ENCODE peak calls at places on chromosomes 12 and 14, in seven cellular contexts. C is PC-9, A is psoas muscle, R is left ventricle myocardium inferior, S is activated B cell treated with CpG ODN at 0.5 μM for 24 hours, Z is mucosa of descending colon, H is astrocyte. F is an unnamed sample.

GRCh38 chr14:105853907-105854599 is 327.7 kb downstream of the TMEM121 start:
- DNase-seq in C (no peak), A (no peak), R (peak), S (no peak), Z (peak), H (no peak), F (no peak)

GRCh38 chr12:109763201-109763841 is 49.7 kb downstream of the FAM222A start:
- DNase-seq in C (no peak), A (peak), R (no peak), S (peak), Z (peak), H (peak), F (no peak)

GRCh38 chr12:116465892-116466291 is 93.3 kb upstream of the MAP1LC3B2 start:
- DNase-seq in C (no peak), A (no peak), R (no peak), S (no peak), Z (no peak), H (no peak), F (no peak)

GRCh38 chr14:88482524-88482923 is 72.3 kb downstream of the PTPN21 start:
- DNase-seq in C (no peak), A (no peak), R (no peak), S (no peak), Z (no peak), H (no peak), F (no peak)

GRCh38 chr12:132030367-132031038 is 80.8 kb downstream of the EP400 start:
- DNase-seq in C (no peak), A (no peak), R (peak), S (no peak), Z (no peak), H (no peak), F (no peak)

GRCh38 chr12:52951640-52952039 is 2.7 kb downstream of the KRT18 start:
- DNase-seq in C (no peak), A (no peak), R (no peak), S (no peak), Z (no peak), H (no peak), F (no peak)

GRCh38 chr12:130198026-130198662 is 35.9 kb downstream of the FZD10 start:
- DNase-seq in C (no peak), A (no peak), R (no peak), S (no peak), Z (no peak), H (no peak), F (no peak)

GRCh38 chr14:85572845-85573244 is 42.9 kb downstream of the FLRT2 start:
- DNase-seq in C (no peak), A (no peak), R (no peak), S (no peak), Z (no peak), H (peak), F (no peak)

GRCh38 chr12:21795648-21796328 is 21.3 kb upstream of the KCNJ8 start:
- DNase-seq in C (no peak), A (no peak), R (no peak), S (no peak), Z (peak), H (no peak), F (no peak)

GRCh38 chr14:41873379-41874034 is 266.8 kb downstream of the LRFN5 start:
- DNase-seq in C (no peak), A (no peak), R (no peak), S (no peak), Z (no peak), H (peak), F (no peak)

GRCh38 chr14:39474416-39474911 is 42.2 kb upstream of the FBXO33 start:
- DNase-seq in C (no peak), A (no peak), R (no peak), S (no peak), Z (no peak), H (peak), F (no peak)

GRCh38 chr12:11949738-11950403 is 120.9 kb upstream of the BCL2L14 start:
- DNase-seq in C (peak), A (peak), R (no peak), S (no peak), Z (peak), H (no peak), F (no peak)

GRCh38 chr14:96362071-96362964 is 823 bp downstream of the ATG2B start:
- DNase-seq in C (peak), A (no peak), R (no peak), S (no peak), Z (no peak), H (no peak), F (peak)

GRCh38 chr12:46264057-46264456 is 4.8 kb downstream of the SLC38A1 start:
- DNase-seq in C (no peak), A (no peak), R (no peak), S (no peak), Z (no peak), H (peak), F (peak)

GRCh38 chr12:115543269-115543668 is 734.2 kb downstream of the MED13L start:
- DNase-seq in C (no peak), A (no peak), R (no peak), S (no peak), Z (no peak), H (peak), F (no peak)

GRCh38 chr14:55556929-55557623 is 22.9 kb upstream of the KTN1 start:
- DNase-seq in C (peak), A (peak), R (peak), S (no peak), Z (no peak), H (peak), F (no peak)

GRCh38 chr12:100716949-100717732 is 77.4 kb upstream of the ANO4 start:
- DNase-seq in C (no peak), A (no peak), R (no peak), S (no peak), Z (peak), H (peak), F (no peak)

GRCh38 chr14:78758333-78758732 is 588.2 kb downstream of the NRXN3 start:
- DNase-seq in C (no peak), A (no peak), R (no peak), S (no peak), Z (no peak), H (peak), F (peak)

GRCh38 chr14:66401447-66402095 is 84.6 kb upstream of the CCDC196 start:
- DNase-seq in C (no peak), A (no peak), R (no peak), S (no peak), Z (no peak), H (no peak), F (no peak)

GRCh38 chr12:57765003-57765697 is 1.7 kb downstream of the CYP27B1 start:
- DNase-seq in C (peak), A (peak), R (peak), S (peak), Z (peak), H (no peak), F (no peak)

GRCh38 chr14:104423715-104424405 is 155.7 kb upstream of the C14orf180 start:
- DNase-seq in C (no peak), A (no peak), R (no peak), S (no peak), Z (no peak), H (no peak), F (peak)

GRCh38 chr12:21300632-21301031 is 34.1 kb downstream of the SLCO1A2 start:
- DNase-seq in C (no peak), A (no peak), R (no peak), S (no peak), Z (no peak), H (no peak), F (no peak)

GRCh38 chr14:68535404-68536024 is 257.4 kb downstream of the ZFP36L1 start:
- DNase-seq in C (peak), A (no peak), R (no peak), S (no peak), Z (no peak), H (peak), F (no peak)

GRCh38 chr12:32885831-32886230 is 10.7 kb downstream of the PKP2 start:
- DNase-seq in C (no peak), A (no peak), R (no peak), S (no peak), Z (no peak), H (no peak), F (no peak)

GRCh38 chr14:89507521-89507920 is 90.5 kb upstream of the FOXN3 start:
- DNase-seq in C (no peak), A (no peak), R (no peak), S (no peak), Z (no peak), H (peak), F (peak)

GRCh38 chr12:45292486-45293195 is 76.7 kb downstream of the ANO6 start:
- DNase-seq in C (no peak), A (peak), R (no peak), S (no peak), Z (no peak), H (no peak), F (no peak)

GRCh38 chr12:47742253-47742825 is 16.3 kb downstream of the RAPGEF3 start:
- DNase-seq in C (peak), A (peak), R (peak), S (peak), Z (peak), H (no peak), F (peak)

GRCh38 chr12:128971802-128972201 is 118.5 kb downstream of the GLT1D1 start:
- DNase-seq in C (no peak), A (no peak), R (no peak), S (no peak), Z (no peak), H (no peak), F (no peak)

GRCh38 chr12:2959508-2960431 is 573 bp downstream of the TEAD4 start:
- DNase-seq in C (peak), A (peak), R (peak), S (no peak), Z (peak), H (peak), F (peak)

GRCh38 chr14:63833728-63834127 is 19.1 kb upstream of the SYNE2 start:
- DNase-seq in C (no peak), A (no peak), R (no peak), S (no peak), Z (no peak), H (no peak), F (no peak)
- TF ChIP-seq CTCF in C (no peak), A (no peak), R (no peak), S (no peak), Z (no peak), H (no peak), F (no peak)

GRCh38 chr12:80632835-80633234 is 74.6 kb upstream of the MYF6 start:
- DNase-seq in C (no peak), A (peak), R (no peak), S (no peak), Z (no peak), H (no peak), F (no peak)
- TF ChIP-seq CTCF in C (no peak), A (no peak), R (no peak), S (no peak), Z (no peak), H (peak), F (peak)

GRCh38 chr14:24395609-24396580 is 2.9 kb upstream of the NYNRIN start:
- DNase-seq in C (no peak), A (no peak), R (no peak), S (no peak), Z (no peak), H (peak), F (no peak)
- TF ChIP-seq CTCF in C (no peak), A (no peak), R (no peak), S (no peak), Z (no peak), H (no peak), F (no peak)

GRCh38 chr14:23433457-23433856 is 2.0 kb downstream of the MYH7 start:
- DNase-seq in C (no peak), A (no peak), R (no peak), S (no peak), Z (no peak), H (no peak), F (no peak)
- TF ChIP-seq CTCF in C (no peak), A (no peak), R (no peak), S (no peak), Z (no peak), H (no peak), F (no peak)

GRCh38 chr12:124379379-124379937 is 84.6 kb downstream of the RFLNA start:
- DNase-seq in C (no peak), A (no peak), R (no peak), S (no peak), Z (no peak), H (no peak), F (no peak)

GRCh38 chr12:124377981-124378509 is 83.2 kb downstream of the RFLNA start:
- DNase-seq in C (no peak), A (no peak), R (no peak), S (no peak), Z (no peak), H (no peak), F (no peak)

GRCh38 chr12:124380793-124381453 is 86.0 kb downstream of the RFLNA start:
- DNase-seq in C (no peak), A (no peak), R (no peak), S (no peak), Z (no peak), H (no peak), F (no peak)

GRCh38 chr12:124381454-124382207 is 86.7 kb downstream of the RFLNA start:
- DNase-seq in C (peak), A (peak), R (peak), S (no peak), Z (peak), H (peak), F (no peak)

GRCh38 chr12:124379938-124380754 is 85.3 kb downstream of the RFLNA start:
- DNase-seq in C (no peak), A (peak), R (peak), S (no peak), Z (no peak), H (peak), F (no peak)
- TF ChIP-seq CTCF in C (no peak), A (peak), R (peak), S (no peak), Z (no peak), H (peak), F (no peak)

DNA sequence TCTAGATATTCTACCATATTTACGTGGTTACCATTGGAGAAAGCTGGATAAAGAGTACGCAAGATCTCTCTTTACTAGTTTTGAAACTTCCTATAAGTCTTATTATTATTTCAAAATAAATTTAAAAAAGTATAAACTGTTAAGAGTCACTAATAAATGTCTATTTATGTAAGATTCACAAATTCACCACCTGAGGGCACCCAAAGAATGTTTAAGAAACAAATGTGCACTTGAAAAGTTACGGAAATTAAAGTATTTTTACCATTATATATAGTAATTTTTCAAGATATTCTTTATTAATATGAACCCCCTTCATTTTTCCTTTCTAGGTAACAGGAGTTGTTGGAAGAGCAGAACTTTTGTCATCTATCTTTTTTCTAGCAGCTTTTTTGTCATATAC is 11.9 kb downstream of the TMTC3 start:
- DNase-seq in C (no peak), A (no peak), R (no peak), S (no peak), Z (no peak), H (peak), F (no peak)
- TF ChIP-seq CTCF in C (peak), A (peak), R (peak), S (no peak), Z (no peak), H (peak), F (peak)

GRCh38 chr12:62598846-62599245 is 132.2 kb downstream of the MON2 start:
- DNase-seq in C (no peak), A (no peak), R (no peak), S (no peak), Z (no peak), H (no peak), F (no peak)

GRCh38 chr12:62601765-62602444 is 135.3 kb downstream of the MON2 start:
- DNase-seq in C (no peak), A (no peak), R (no peak), S (no peak), Z (no peak), H (no peak), F (no peak)

GRCh38 chr12:62602445-62603060 is 135.9 kb downstream of the MON2 start:
- DNase-seq in C (peak), A (peak), R (peak), S (peak), Z (peak), H (peak), F (peak)

GRCh38 chr12:62597253-62597652 is 130.6 kb downstream of the MON2 start:
- DNase-seq in C (no peak), A (no peak), R (no peak), S (no peak), Z (no peak), H (no peak), F (no peak)

GRCh38 chr12:62600038-62600437 is 133.4 kb downstream of the MON2 start:
- DNase-seq in C (no peak), A (no peak), R (no peak), S (no peak), Z (no peak), H (no peak), F (no peak)
- TF ChIP-seq CTCF in C (peak), A (no peak), R (no peak), S (no peak), Z (no peak), H (peak), F (peak)

F was measured in GM13977.